ENCODE peak calls at places on chromosomes 3 and 15, in six cellular contexts. D is lung microvascular endothelial cell; R is stimulated activated CD4-positive, alpha-beta T cell treated with anti-CD3 and anti-CD28 coated beads, Interleukin-12 subunit alpha, Interleukin-12 subunit beta, amount 100 ng/mL, for 24 hours; B is hypothalamus; P is T-helper 1 cell; M is brain microvascular endothelial cell. G is an unnamed sample.
A peak's percentile ranks its signal among the peaks of the same experiment; 100 is the strongest.

GRCh38 chr3:57128863-57129602 is 36.1 kb downstream of the IL17RD start:
- DNase-seq in D (no peak), R (no peak), B (no peak), P (no peak), M (no peak), G (no peak)

GRCh38 chr3:194206375-194206774 is 70.4 kb downstream of the HES1 start:
- DNase-seq in D (peak; percentile 87), R (no peak), B (no peak), P (no peak), M (no peak), G (no peak)

GRCh38 chr3:129195731-129196256 is 12.1 kb upstream of the CNBP start:
- DNase-seq in D (peak; percentile 88), R (no peak), B (peak; percentile 27), P (no peak), M (peak; percentile 95), G (peak; percentile 96)

GRCh38 chr3:127791221-127791913 is 30.9 kb downstream of the MGLL start:
- DNase-seq in D (peak; percentile 16), R (no peak), B (no peak), P (no peak), M (peak; percentile 78), G (peak; percentile 91)

GRCh38 chr15:100596792-100597191 is 5.2 kb downstream of the LINS1 start:
- DNase-seq in D (no peak), R (peak; percentile 93), B (no peak), P (peak; percentile 86), M (no peak), G (no peak)

GRCh38 chr15:56074866-56075265 is 81.5 kb upstream of the NEDD4 start:
- DNase-seq in D (peak; percentile 3), R (no peak), B (no peak), P (no peak), M (no peak), G (no peak)

GRCh38 chr15:80932989-80933388 is 56.6 kb downstream of the MESD start:
- DNase-seq in D (peak; percentile 49), R (no peak), B (no peak), P (no peak), M (peak; percentile 14), G (peak; percentile 80)

GRCh38 chr3:124174463-124174862 is 182.5 kb upstream of the ROPN1 start:
- DNase-seq in D (peak; percentile 7), R (no peak), B (no peak), P (no peak), M (no peak), G (peak; percentile 1)

GRCh38 chr15:64653757-64654156 is 121.6 kb downstream of the RBPMS2 start:
- DNase-seq in D (peak; percentile 27), R (no peak), B (no peak), P (no peak), M (no peak), G (peak; percentile 60)

G was measured in choroid plexus epithelial cell.